ENCODE peak calls at places on chromosomes 4 and X, in ten cellular contexts. S is GM13977, W is vagina, A is endothelial cell, H is stomach, E is gastrocnemius medialis, G is SK-N-SH, F is IMR-90, T is cardiac fibroblast, D is tibial nerve. O is an unnamed sample.

GRCh38 chrX:2629316-2630168 is 61.6 kb upstream of the CD99 start:
- DNase-seq in S (no peak), W (no peak), A (no peak), H (no peak), E (no peak), G (no peak), F (no peak), T (no peak), D (no peak), O (no peak)

GRCh38 chr4:3529363-3529762 is 2.9 kb downstream of the LRPAP1 start:
- DNase-seq in S (no peak), W (no peak), A (no peak), H (no peak), E (no peak), G (no peak), F (no peak), T (peak), D (no peak), O (no peak)

GRCh38 chr4:2712261-2712842 is 43.8 kb downstream of the TNIP2 start:
- DNase-seq in S (no peak), W (no peak), A (peak), H (no peak), E (no peak), G (no peak), F (no peak), T (peak), D (no peak), O (no peak)

GRCh38 chr4:83240379-83240875 is 44.2 kb downstream of the COQ2 start:
- DNase-seq in S (peak), W (no peak), A (no peak), H (no peak), E (no peak), G (no peak), F (no peak), T (no peak), D (no peak), O (no peak)

GRCh38 chr4:90841676-90842075 is 714.5 kb downstream of the CCSER1 start:
- DNase-seq in S (no peak), W (no peak), A (no peak), H (no peak), E (no peak), G (no peak), F (no peak), T (peak), D (no peak), O (no peak)

GRCh38 chr4:112704991-112705845 is 68.3 kb downstream of the LARP7 start:
- DNase-seq in S (peak), W (no peak), A (peak), H (peak), E (peak), G (peak), F (peak), T (peak), D (no peak), O (no peak)

GRCh38 chrX:42869011-42869410 is 91.0 kb upstream of the PPP1R2C start:
- DNase-seq in S (no peak), W (no peak), A (no peak), H (no peak), E (no peak), G (no peak), F (no peak), T (no peak), D (no peak), O (no peak)

GRCh38 chrX:776061-776460 is 145.5 kb downstream of the SHOX start:
- DNase-seq in S (no peak), W (peak), A (no peak), H (no peak), E (no peak), G (no peak), F (no peak), T (no peak), D (no peak), O (no peak)

GRCh38 chr4:173415092-173415491 is 16.2 kb upstream of the SCRG1 start:
- DNase-seq in S (no peak), W (no peak), A (no peak), H (no peak), E (no peak), G (no peak), F (no peak), T (peak), D (no peak), O (no peak)

GRCh38 chrX:4764888-4765287 is 1051.4 kb upstream of the PRKX start:
- DNase-seq in S (no peak), W (no peak), A (no peak), H (no peak), E (no peak), G (no peak), F (no peak), T (no peak), D (no peak), O (no peak)

GRCh38 chr4:105715692-105716278 is 7.2 kb downstream of the GSTCD start:
- DNase-seq in S (no peak), W (no peak), A (no peak), H (no peak), E (no peak), G (peak), F (peak), T (peak), D (no peak), O (no peak)

GRCh38 chr4:141240671-141241070 is 20.0 kb downstream of the ZNF330 start:
- DNase-seq in S (no peak), W (no peak), A (no peak), H (no peak), E (no peak), G (no peak), F (no peak), T (no peak), D (no peak), O (no peak)

GRCh38 chr4:179817317-179817716 is 2375.1 kb upstream of the AGA start:
- DNase-seq in S (no peak), W (no peak), A (no peak), H (no peak), E (no peak), G (no peak), F (no peak), T (no peak), D (no peak), O (no peak)

GRCh38 chr4:39348371-39349265 is 17.5 kb downstream of the RFC1 start:
- DNase-seq in S (no peak), W (no peak), A (no peak), H (no peak), E (no peak), G (no peak), F (peak), T (no peak), D (no peak), O (no peak)

GRCh38 chrX:149060921-149061320 is 444.2 kb downstream of the IDS start:
- DNase-seq in S (no peak), W (no peak), A (no peak), H (no peak), E (no peak), G (no peak), F (no peak), T (peak), D (no peak), O (no peak)

GRCh38 chr4:41795796-41796195 is 47.3 kb upstream of the PHOX2B start:
- DNase-seq in S (no peak), W (no peak), A (no peak), H (no peak), E (no peak), G (peak), F (no peak), T (no peak), D (no peak), O (no peak)

GRCh38 chr4:177511611-177512010 is 69.4 kb upstream of the AGA start:
- DNase-seq in S (no peak), W (no peak), A (no peak), H (peak), E (no peak), G (no peak), F (no peak), T (no peak), D (no peak), O (no peak)

GRCh38 chrX:97252111-97252510 is 368.4 kb downstream of the RPA4 start:
- DNase-seq in S (no peak), W (no peak), A (no peak), H (no peak), E (no peak), G (no peak), F (no peak), T (no peak), D (no peak), O (no peak)

GRCh38 chrX:136397001-136397400 is 90.7 kb upstream of the BRS3 start:
- DNase-seq in S (no peak), W (no peak), A (no peak), H (no peak), E (no peak), G (no peak), F (no peak), T (no peak), D (no peak), O (no peak)

GRCh38 chr4:76096076-76096475 is 21.6 kb downstream of the ART3 start:
- DNase-seq in S (no peak), W (no peak), A (no peak), H (no peak), E (no peak), G (no peak), F (no peak), T (no peak), D (no peak), O (no peak)

GRCh38 chr4:158813113-158813512 is 44.3 kb downstream of the FNIP2 start:
- DNase-seq in S (no peak), W (no peak), A (no peak), H (no peak), E (no peak), G (no peak), F (no peak), T (no peak), D (no peak), O (no peak)

GRCh38 chr4:337932-338758 is 531 bp downstream of the ZNF141 start:
- DNase-seq in S (peak), W (no peak), A (peak), H (peak), E (no peak), G (no peak), F (peak), T (peak), D (peak), O (no peak)

GRCh38 chrX:132426695-132427281 is 62.0 kb downstream of the MBNL3 start:
- DNase-seq in S (peak), W (no peak), A (no peak), H (no peak), E (no peak), G (no peak), F (peak), T (peak), D (no peak), O (no peak)

GRCh38 chr4:147831452-147832192 is 99.7 kb downstream of the ARHGAP10 start:
- DNase-seq in S (no peak), W (no peak), A (no peak), H (no peak), E (peak), G (no peak), F (peak), T (peak), D (no peak), O (no peak)

GRCh38 chr4:83905952-83906351 is 370.0 kb downstream of the GPAT3 start:
- DNase-seq in S (no peak), W (no peak), A (peak), H (no peak), E (no peak), G (no peak), F (no peak), T (no peak), D (no peak), O (no peak)

GRCh38 chr4:110631582-110632505 is 9.0 kb upstream of the PITX2 start:
- DNase-seq in S (peak), W (no peak), A (peak), H (peak), E (no peak), G (peak), F (peak), T (peak), D (no peak), O (peak)

GRCh38 chr4:181938641-181939040 is 304.6 kb upstream of the TENM3 start:
- DNase-seq in S (no peak), W (no peak), A (no peak), H (no peak), E (no peak), G (no peak), F (no peak), T (no peak), D (no peak), O (no peak)

GRCh38 chr4:158327525-158327924 is 117.2 kb downstream of the TMEM144 start:
- DNase-seq in S (no peak), W (no peak), A (no peak), H (no peak), E (no peak), G (no peak), F (no peak), T (no peak), D (no peak), O (no peak)

GRCh38 chr4:142824368-142824767 is 21.7 kb downstream of the INPP4B start:
- DNase-seq in S (no peak), W (no peak), A (no peak), H (no peak), E (no peak), G (no peak), F (peak), T (peak), D (no peak), O (no peak)

GRCh38 chrX:131745942-131746489 is 202.1 kb downstream of the OR13H1 start:
- DNase-seq in S (no peak), W (no peak), A (no peak), H (no peak), E (no peak), G (no peak), F (no peak), T (no peak), D (no peak), O (no peak)

GRCh38 chr4:109631709-109632108 is 71.5 kb downstream of the CASP6 start:
- DNase-seq in S (no peak), W (no peak), A (no peak), H (no peak), E (no peak), G (no peak), F (peak), T (peak), D (no peak), O (no peak)

GRCh38 chr4:98092833-98093439 is 50.3 kb downstream of the STPG2 start:
- DNase-seq in S (no peak), W (no peak), A (no peak), H (no peak), E (no peak), G (no peak), F (peak), T (peak), D (no peak), O (no peak)

GRCh38 chr4:54384563-54384962 is 155.5 kb downstream of the PDGFRA start:
- DNase-seq in S (no peak), W (no peak), A (peak), H (peak), E (no peak), G (no peak), F (peak), T (peak), D (no peak), O (no peak)

GRCh38 chrX:154502098-154502497 is 11.7 kb upstream of the SLC10A3 start:
- DNase-seq in S (no peak), W (no peak), A (no peak), H (no peak), E (no peak), G (no peak), F (no peak), T (no peak), D (no peak), O (no peak)

GRCh38 chrX:93538575-93538974 is 134.8 kb downstream of the NAP1L3 start:
- DNase-seq in S (peak), W (no peak), A (no peak), H (no peak), E (no peak), G (peak), F (no peak), T (no peak), D (no peak), O (no peak)

GRCh38 chr4:119725688-119726330 is 97.2 kb upstream of the PDE5A start:
- DNase-seq in S (no peak), W (no peak), A (no peak), H (no peak), E (no peak), G (no peak), F (peak), T (no peak), D (no peak), O (no peak)

GRCh38 chrX:67998540-67998939 is 434.8 kb downstream of the OPHN1 start:
- DNase-seq in S (no peak), W (no peak), A (no peak), H (no peak), E (no peak), G (no peak), F (no peak), T (no peak), D (no peak), O (no peak)

GRCh38 chr4:187993827-187994226 is 1.7 kb upstream of the ZFP42 start:
- DNase-seq in S (no peak), W (no peak), A (peak), H (no peak), E (no peak), G (no peak), F (peak), T (peak), D (no peak), O (no peak)

GRCh38 chr4:72467633-72468032 is 101.4 kb downstream of the ADAMTS3 start:
- DNase-seq in S (no peak), W (no peak), A (no peak), H (no peak), E (no peak), G (no peak), F (no peak), T (no peak), D (no peak), O (no peak)

GRCh38 chrX:31213941-31214340 is 142.1 kb upstream of the FTHL17 start:
- DNase-seq in S (peak), W (no peak), A (peak), H (no peak), E (no peak), G (peak), F (peak), T (no peak), D (no peak), O (no peak)
- TF ChIP-seq CTCF in S (peak), W (no peak), A (no peak), H (no peak), E (peak), G (peak), F (peak), T (peak), D (peak), O (peak)

DNA sequence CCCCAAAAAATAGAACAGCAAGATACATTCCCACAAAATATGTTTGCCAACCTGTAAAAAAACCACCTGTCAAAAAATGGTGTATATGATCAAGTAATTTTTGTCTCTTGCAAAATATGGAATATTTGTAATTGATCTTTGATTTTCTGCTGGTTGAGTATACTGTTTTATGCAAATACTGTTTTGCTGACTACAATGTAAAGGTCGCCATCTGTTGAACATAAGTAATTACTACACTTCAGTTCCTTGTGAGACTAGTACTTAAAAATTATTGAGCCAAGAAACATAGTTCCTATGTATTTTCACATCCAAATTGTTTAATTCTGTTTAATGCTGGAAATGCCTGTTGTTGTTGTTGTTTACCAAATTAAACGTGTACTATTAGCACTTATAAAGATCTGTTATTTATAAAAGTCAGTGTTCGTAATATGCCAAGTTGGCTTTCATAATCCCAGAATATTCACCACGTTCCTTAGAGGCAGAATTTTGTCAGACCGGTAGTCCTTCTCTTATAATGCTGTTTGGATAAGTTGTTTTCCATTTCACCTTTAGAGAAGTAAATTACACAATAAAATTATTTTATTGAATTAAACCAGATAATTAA is 144.2 kb downstream of the PDLIM5 start:
- DNase-seq in S (peak), W (no peak), A (no peak), H (no peak), E (no peak), G (peak), F (peak), T (peak), D (no peak), O (no peak)
- TF ChIP-seq CTCF in S (peak), W (peak), A (peak), H (no peak), E (peak), G (peak), F (peak), T (peak), D (peak), O (peak)

GRCh38 chr4:121112530-121112929 is 40.2 kb upstream of the NDNF start:
- DNase-seq in S (no peak), W (no peak), A (no peak), H (no peak), E (no peak), G (no peak), F (no peak), T (no peak), D (no peak), O (no peak)
- TF ChIP-seq CTCF in S (peak), W (no peak), A (peak), H (no peak), E (no peak), G (peak), F (peak), T (peak), D (no peak), O (peak)

GRCh38 chr4:87835192-87835591 is 2.4 kb downstream of the MEPE start:
- DNase-seq in S (no peak), W (no peak), A (no peak), H (no peak), E (no peak), G (no peak), F (no peak), T (no peak), D (no peak), O (no peak)

GRCh38 chr4:87835732-87836131 is 3.0 kb downstream of the MEPE start:
- DNase-seq in S (no peak), W (no peak), A (no peak), H (no peak), E (no peak), G (no peak), F (no peak), T (no peak), D (no peak), O (no peak)

GRCh38 chr4:87839309-87839946 is 6.7 kb downstream of the MEPE start:
- DNase-seq in S (no peak), W (no peak), A (no peak), H (no peak), E (no peak), G (no peak), F (peak), T (peak), D (no peak), O (no peak)

GRCh38 chr4:87840149-87840548 is 7.4 kb downstream of the MEPE start:
- DNase-seq in S (no peak), W (no peak), A (no peak), H (no peak), E (no peak), G (no peak), F (no peak), T (no peak), D (no peak), O (no peak)

DNA sequence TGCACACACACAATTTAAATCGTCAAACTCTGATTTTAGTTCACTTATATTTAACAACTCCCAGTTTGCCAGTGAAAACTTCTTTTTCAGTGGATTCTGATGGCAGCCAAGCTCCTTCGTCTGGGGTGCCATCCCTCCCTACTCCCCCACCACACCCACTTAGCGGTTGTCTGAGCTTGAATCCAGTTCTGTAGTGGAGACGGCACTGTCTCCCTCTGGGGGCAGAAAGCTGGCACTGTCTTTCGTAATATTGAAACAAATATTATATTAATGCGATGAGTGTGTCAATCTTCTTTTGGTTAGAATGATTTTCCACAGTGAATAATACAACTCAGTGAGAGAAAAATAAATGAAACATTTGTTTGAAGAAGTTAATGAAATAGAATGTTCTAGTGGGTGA is 5.4 kb downstream of the MEPE start:
- DNase-seq in S (no peak), W (no peak), A (no peak), H (no peak), E (no peak), G (no peak), F (no peak), T (no peak), D (no peak), O (no peak)
- TF ChIP-seq CTCF in S (no peak), W (no peak), A (peak), H (no peak), E (no peak), G (peak), F (peak), T (peak), D (peak), O (peak)